ENCODE peak calls at places on chromosomes 6 and 20, in nine cellular contexts. One of them, this sample, is unnamed.

GRCh38 chr6:33018904-33019303 is 9.5 kb upstream of the HLA-DOA start:
- DNase-seq in prostate gland: peak; percentile 36
- DNase-seq in lower leg skin: peak; percentile 91
- DNase-seq in A549: no peak
- DNase-seq in stomach: peak; percentile 74
- DNase-seq in spleen: peak; percentile 91
- DNase-seq in adrenal gland: peak; percentile 80
- DNase-seq in uterus: peak; percentile 74
- DNase-seq in ovary: peak; percentile 54
- DNase-seq in this sample: no peak

GRCh38 chr6:470901-471448 is 79.4 kb downstream of the IRF4 start:
- DNase-seq in prostate gland: no peak
- DNase-seq in lower leg skin: no peak
- DNase-seq in A549: no peak
- DNase-seq in stomach: no peak
- DNase-seq in spleen: no peak
- DNase-seq in adrenal gland: no peak
- DNase-seq in uterus: no peak
- DNase-seq in ovary: no peak
- DNase-seq in this sample: no peak

GRCh38 chr6:149059557-149059956 is 258.0 kb upstream of the TAB2 start:
- DNase-seq in prostate gland: no peak
- DNase-seq in lower leg skin: no peak
- DNase-seq in A549: no peak
- DNase-seq in stomach: no peak
- DNase-seq in spleen: no peak
- DNase-seq in adrenal gland: no peak
- DNase-seq in uterus: no peak
- DNase-seq in ovary: no peak
- DNase-seq in this sample: no peak

GRCh38 chr6:113050010-113050893 is 703.1 kb downstream of the RFPL4B start:
- DNase-seq in prostate gland: no peak
- DNase-seq in lower leg skin: no peak
- DNase-seq in A549: no peak
- DNase-seq in stomach: no peak
- DNase-seq in spleen: no peak
- DNase-seq in adrenal gland: no peak
- DNase-seq in uterus: no peak
- DNase-seq in ovary: no peak
- DNase-seq in this sample: no peak

GRCh38 chr6:128394171-128394570 is 126.2 kb downstream of the PTPRK start:
- DNase-seq in prostate gland: no peak
- DNase-seq in lower leg skin: no peak
- DNase-seq in A549: no peak
- DNase-seq in stomach: no peak
- DNase-seq in spleen: no peak
- DNase-seq in adrenal gland: no peak
- DNase-seq in uterus: no peak
- DNase-seq in ovary: no peak
- DNase-seq in this sample: no peak

GRCh38 chr20:8039048-8039447 is 19.5 kb upstream of the TMX4 start:
- DNase-seq in prostate gland: no peak
- DNase-seq in lower leg skin: no peak
- DNase-seq in A549: no peak
- DNase-seq in stomach: no peak
- DNase-seq in spleen: no peak
- DNase-seq in adrenal gland: no peak
- DNase-seq in uterus: no peak
- DNase-seq in ovary: no peak
- DNase-seq in this sample: no peak

GRCh38 chr6:139777202-139777970 is 402.9 kb upstream of the CITED2 start:
- DNase-seq in prostate gland: no peak
- DNase-seq in lower leg skin: no peak
- DNase-seq in A549: no peak
- DNase-seq in stomach: no peak
- DNase-seq in spleen: no peak
- DNase-seq in adrenal gland: no peak
- DNase-seq in uterus: no peak
- DNase-seq in ovary: no peak
- DNase-seq in this sample: no peak

GRCh38 chr6:501891-502601 is 110.5 kb downstream of the IRF4 start:
- DNase-seq in prostate gland: no peak
- DNase-seq in lower leg skin: no peak
- DNase-seq in A549: no peak
- DNase-seq in stomach: no peak
- DNase-seq in spleen: peak; percentile 82
- DNase-seq in adrenal gland: no peak
- DNase-seq in uterus: no peak
- DNase-seq in ovary: no peak
- DNase-seq in this sample: peak; percentile 49

GRCh38 chr20:63101781-63102719 is 95.3 kb upstream of the BHLHE23 start:
- DNase-seq in prostate gland: no peak
- DNase-seq in lower leg skin: peak; percentile 86
- DNase-seq in A549: no peak
- DNase-seq in stomach: peak; percentile 39
- DNase-seq in spleen: peak; percentile 85
- DNase-seq in adrenal gland: peak; percentile 37
- DNase-seq in uterus: peak; percentile 24
- DNase-seq in ovary: peak; percentile 45
- DNase-seq in this sample: peak; percentile 42

GRCh38 chr6:166258854-166259276 is 49.3 kb downstream of the PRR18 start:
- DNase-seq in prostate gland: no peak
- DNase-seq in lower leg skin: no peak
- DNase-seq in A549: no peak
- DNase-seq in stomach: no peak
- DNase-seq in spleen: peak; percentile 89
- DNase-seq in adrenal gland: no peak
- DNase-seq in uterus: no peak
- DNase-seq in ovary: no peak
- DNase-seq in this sample: peak; percentile 6

GRCh38 chr6:96236471-96236870 is 220.7 kb downstream of the FUT9 start:
- DNase-seq in prostate gland: no peak
- DNase-seq in lower leg skin: no peak
- DNase-seq in A549: no peak
- DNase-seq in stomach: no peak
- DNase-seq in spleen: no peak
- DNase-seq in adrenal gland: no peak
- DNase-seq in uterus: no peak
- DNase-seq in ovary: no peak
- DNase-seq in this sample: no peak

DNA sequence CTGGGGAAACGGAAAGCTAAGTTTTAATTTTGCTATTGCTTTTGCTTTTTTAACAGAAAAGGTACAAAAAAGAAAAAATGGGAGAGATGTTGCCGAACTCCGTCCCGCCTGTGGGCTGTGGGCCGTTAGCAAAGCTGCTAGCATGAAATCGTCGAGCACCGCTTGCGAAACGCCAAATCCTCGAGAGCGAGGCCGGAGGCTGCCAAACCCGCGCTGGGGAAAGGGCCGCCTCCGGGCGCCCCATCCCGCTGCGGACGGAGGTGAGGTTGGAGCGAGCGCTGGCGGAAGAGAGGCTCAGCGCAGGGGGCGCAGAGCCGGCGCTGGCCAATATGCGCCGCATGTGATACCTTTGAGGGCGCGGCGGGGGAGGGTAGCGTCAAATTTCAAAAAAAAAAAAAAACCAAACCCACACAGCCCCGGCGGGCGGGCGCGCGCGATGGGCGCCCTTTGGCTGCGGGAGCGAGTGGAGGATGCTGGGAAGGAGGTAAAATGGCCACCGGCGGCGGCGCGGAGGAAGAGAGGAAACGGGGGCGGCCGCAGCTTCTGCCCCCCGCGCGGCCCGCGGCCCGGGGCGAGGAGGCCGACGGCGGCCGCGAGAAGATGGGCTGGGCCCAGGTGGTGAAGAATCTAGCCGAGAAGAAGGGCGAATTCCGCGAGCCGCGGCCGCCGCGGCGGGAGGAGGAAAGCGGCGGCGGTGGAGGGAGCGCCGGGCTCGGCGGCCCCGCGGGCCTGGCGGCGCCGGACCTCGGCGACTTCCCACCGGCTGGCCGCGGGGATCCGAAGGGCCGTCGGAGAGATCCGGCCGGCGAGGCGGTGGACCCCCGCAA is at the start of gene ZCCHC3:
- DNase-seq in prostate gland: peak; percentile 87
- DNase-seq in lower leg skin: peak; percentile 97
- DNase-seq in A549: peak; percentile 94
- DNase-seq in stomach: peak; percentile 83
- DNase-seq in spleen: peak; percentile 95
- DNase-seq in adrenal gland: peak; percentile 94
- DNase-seq in uterus: peak; percentile 93
- DNase-seq in ovary: peak; percentile 96
- DNase-seq in this sample: peak; percentile 74
- TF ChIP-seq POLR2A in prostate gland: peak; percentile 65
- TF ChIP-seq POLR2A in lower leg skin: no peak
- TF ChIP-seq POLR2A in A549: peak; percentile 51
- TF ChIP-seq POLR2A in stomach: no peak
- TF ChIP-seq POLR2A in spleen: no peak
- TF ChIP-seq POLR2A in adrenal gland: peak; percentile 62
- TF ChIP-seq POLR2A in uterus: peak; percentile 70
- TF ChIP-seq POLR2A in ovary: peak; percentile 43
- TF ChIP-seq POLR2A in this sample: peak; percentile 73

GRCh38 chr6:26286168-26286854 is 78.7 kb upstream of the BTN3A2 start:
- DNase-seq in prostate gland: peak; percentile 70
- DNase-seq in lower leg skin: peak; percentile 92
- DNase-seq in A549: no peak
- DNase-seq in stomach: peak; percentile 78
- DNase-seq in spleen: peak; percentile 83
- DNase-seq in adrenal gland: peak; percentile 83
- DNase-seq in uterus: peak; percentile 76
- DNase-seq in ovary: peak; percentile 77
- DNase-seq in this sample: no peak
- TF ChIP-seq POLR2A in prostate gland: no peak
- TF ChIP-seq POLR2A in lower leg skin: no peak
- TF ChIP-seq POLR2A in A549: no peak
- TF ChIP-seq POLR2A in stomach: no peak
- TF ChIP-seq POLR2A in spleen: no peak
- TF ChIP-seq POLR2A in adrenal gland: no peak
- TF ChIP-seq POLR2A in uterus: no peak
- TF ChIP-seq POLR2A in ovary: no peak
- TF ChIP-seq POLR2A in this sample: no peak

GRCh38 chr6:31782126-31782941 is 5.2 kb upstream of the VWA7 start:
- DNase-seq in prostate gland: no peak
- DNase-seq in lower leg skin: no peak
- DNase-seq in A549: no peak
- DNase-seq in stomach: no peak
- DNase-seq in spleen: no peak
- DNase-seq in adrenal gland: no peak
- DNase-seq in uterus: no peak
- DNase-seq in ovary: no peak
- DNase-seq in this sample: no peak

GRCh38 chr6:31779908-31780307 is 2.8 kb upstream of the VWA7 start:
- DNase-seq in prostate gland: no peak
- DNase-seq in lower leg skin: no peak
- DNase-seq in A549: no peak
- DNase-seq in stomach: no peak
- DNase-seq in spleen: no peak
- DNase-seq in adrenal gland: no peak
- DNase-seq in uterus: no peak
- DNase-seq in ovary: no peak
- DNase-seq in this sample: no peak

GRCh38 chr6:31778999-31779885 is 2.1 kb upstream of the VWA7 start:
- DNase-seq in prostate gland: no peak
- DNase-seq in lower leg skin: no peak
- DNase-seq in A549: no peak
- DNase-seq in stomach: peak; percentile 41
- DNase-seq in spleen: no peak
- DNase-seq in adrenal gland: no peak
- DNase-seq in uterus: no peak
- DNase-seq in ovary: no peak
- DNase-seq in this sample: no peak

GRCh38 chr6:31781244-31782125 is 4.4 kb upstream of the VWA7 start:
- DNase-seq in prostate gland: no peak
- DNase-seq in lower leg skin: no peak
- DNase-seq in A549: no peak
- DNase-seq in stomach: no peak
- DNase-seq in spleen: no peak
- DNase-seq in adrenal gland: no peak
- DNase-seq in uterus: no peak
- DNase-seq in ovary: no peak
- DNase-seq in this sample: no peak

GRCh38 chr6:31780507-31781243 is 3.5 kb upstream of the VWA7 start:
- DNase-seq in prostate gland: no peak
- DNase-seq in lower leg skin: no peak
- DNase-seq in A549: no peak
- DNase-seq in stomach: no peak
- DNase-seq in spleen: no peak
- DNase-seq in adrenal gland: no peak
- DNase-seq in uterus: no peak
- DNase-seq in ovary: no peak
- DNase-seq in this sample: no peak
- TF ChIP-seq POLR2A in prostate gland: no peak
- TF ChIP-seq POLR2A in lower leg skin: no peak
- TF ChIP-seq POLR2A in A549: no peak
- TF ChIP-seq POLR2A in stomach: no peak
- TF ChIP-seq POLR2A in spleen: no peak
- TF ChIP-seq POLR2A in adrenal gland: no peak
- TF ChIP-seq POLR2A in uterus: no peak
- TF ChIP-seq POLR2A in ovary: no peak
- TF ChIP-seq POLR2A in this sample: no peak

GRCh38 chr20:49282584-49283171 is 4.8 kb upstream of the ZNFX1 start:
- DNase-seq in prostate gland: no peak
- DNase-seq in lower leg skin: no peak
- DNase-seq in A549: no peak
- DNase-seq in stomach: no peak
- DNase-seq in spleen: no peak
- DNase-seq in adrenal gland: no peak
- DNase-seq in uterus: no peak
- DNase-seq in ovary: no peak
- DNase-seq in this sample: no peak
- TF ChIP-seq POLR2A in prostate gland: no peak
- TF ChIP-seq POLR2A in lower leg skin: no peak
- TF ChIP-seq POLR2A in A549: no peak
- TF ChIP-seq POLR2A in stomach: no peak
- TF ChIP-seq POLR2A in spleen: no peak
- TF ChIP-seq POLR2A in adrenal gland: no peak
- TF ChIP-seq POLR2A in uterus: no peak
- TF ChIP-seq POLR2A in ovary: no peak
- TF ChIP-seq POLR2A in this sample: no peak

DNA sequence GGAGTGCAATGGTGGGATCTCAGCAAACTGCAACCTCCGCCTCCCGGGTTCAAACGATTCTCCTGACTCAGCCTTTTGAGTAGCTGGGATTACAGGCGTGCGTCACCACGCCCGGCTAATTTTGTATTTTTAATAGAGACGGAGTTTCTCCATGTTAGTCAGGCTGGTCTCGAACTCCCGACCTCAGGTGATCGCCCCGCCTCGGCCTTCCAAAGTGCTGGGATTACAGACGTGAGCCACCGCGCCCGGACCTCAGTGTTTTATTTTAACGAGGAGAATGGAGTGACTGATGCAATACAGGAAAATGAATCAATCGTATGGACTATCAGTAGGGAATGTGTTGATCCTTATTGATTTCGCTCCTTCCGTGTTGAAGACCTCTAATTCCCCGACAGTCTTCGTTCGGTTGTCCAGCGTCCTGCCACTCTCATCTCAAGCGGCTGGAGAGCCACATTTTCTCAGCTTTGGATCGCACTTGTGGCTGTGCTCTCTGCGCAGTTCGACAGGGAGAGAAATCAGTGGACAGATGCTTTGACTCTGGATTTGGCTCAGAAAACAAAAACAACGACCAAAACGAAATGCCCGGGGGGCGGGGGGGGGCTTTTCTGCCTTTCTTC is 166.2 kb downstream of the TRIM27 start:
- DNase-seq in prostate gland: no peak
- DNase-seq in lower leg skin: no peak
- DNase-seq in A549: no peak
- DNase-seq in stomach: no peak
- DNase-seq in spleen: no peak
- DNase-seq in adrenal gland: no peak
- DNase-seq in uterus: no peak
- DNase-seq in ovary: no peak
- DNase-seq in this sample: no peak
- TF ChIP-seq POLR2A in prostate gland: no peak
- TF ChIP-seq POLR2A in lower leg skin: no peak
- TF ChIP-seq POLR2A in A549: no peak
- TF ChIP-seq POLR2A in stomach: no peak
- TF ChIP-seq POLR2A in spleen: no peak
- TF ChIP-seq POLR2A in adrenal gland: no peak
- TF ChIP-seq POLR2A in uterus: no peak
- TF ChIP-seq POLR2A in ovary: no peak
- TF ChIP-seq POLR2A in this sample: no peak

This sample was measured in H54.